ENCODE peak calls at places on chromosomes 6 and 20, in nine cellular contexts. One of them, this sample, is unnamed.
A peak's percentile ranks its signal among the peaks of the same experiment; 100 is the strongest.

GRCh38 chr20:64200740-64201139 is 36.5 kb downstream of the MYT1 start:
- DNase-seq in right cardiac atrium: peak; percentile 38
- DNase-seq in trophoblast cell: no peak
- DNase-seq in brain microvascular endothelial cell: no peak
- DNase-seq in tibial nerve: no peak
- DNase-seq in dorsolateral prefrontal cortex: no peak
- DNase-seq in neuronal stem cell: no peak
- DNase-seq in suprapubic skin: no peak
- DNase-seq in astrocyte: no peak
- DNase-seq in this sample: no peak

GRCh38 chr6:74073429-74073828 is 377.4 kb downstream of the CD109 start:
- DNase-seq in suprapubic skin: no peak
- DNase-seq in trophoblast cell: no peak
- DNase-seq in tibial nerve: no peak
- DNase-seq in astrocyte: peak; percentile 45
- DNase-seq in brain microvascular endothelial cell: peak; percentile 73
- DNase-seq in neuronal stem cell: no peak
- DNase-seq in right cardiac atrium: no peak
- DNase-seq in dorsolateral prefrontal cortex: no peak
- DNase-seq in this sample: no peak

GRCh38 chr20:53865905-53866786 is 204.2 kb downstream of the BCAS1 start:
- DNase-seq in suprapubic skin: no peak
- DNase-seq in right cardiac atrium: no peak
- DNase-seq in trophoblast cell: peak; percentile 73
- DNase-seq in brain microvascular endothelial cell: peak; percentile 46
- DNase-seq in tibial nerve: peak; percentile 23
- DNase-seq in neuronal stem cell: peak; percentile 52
- DNase-seq in astrocyte: peak; percentile 71
- DNase-seq in dorsolateral prefrontal cortex: no peak
- DNase-seq in this sample: no peak

GRCh38 chr6:149289192-149289741 is 28.2 kb upstream of the TAB2 start:
- DNase-seq in brain microvascular endothelial cell: no peak
- DNase-seq in neuronal stem cell: no peak
- DNase-seq in trophoblast cell: peak; percentile 53
- DNase-seq in astrocyte: no peak
- DNase-seq in right cardiac atrium: no peak
- DNase-seq in suprapubic skin: no peak
- DNase-seq in tibial nerve: no peak
- DNase-seq in dorsolateral prefrontal cortex: no peak
- DNase-seq in this sample: no peak

GRCh38 chr6:40715501-40716403 is 128.6 kb upstream of the LRFN2 start:
- DNase-seq in trophoblast cell: no peak
- DNase-seq in tibial nerve: no peak
- DNase-seq in astrocyte: no peak
- DNase-seq in right cardiac atrium: no peak
- DNase-seq in brain microvascular endothelial cell: no peak
- DNase-seq in suprapubic skin: no peak
- DNase-seq in dorsolateral prefrontal cortex: no peak
- DNase-seq in neuronal stem cell: no peak
- DNase-seq in this sample: no peak

GRCh38 chr6:144912474-144912873 is 627.3 kb downstream of the UTRN start:
- DNase-seq in right cardiac atrium: no peak
- DNase-seq in dorsolateral prefrontal cortex: no peak
- DNase-seq in suprapubic skin: no peak
- DNase-seq in brain microvascular endothelial cell: peak; percentile 38
- DNase-seq in tibial nerve: no peak
- DNase-seq in trophoblast cell: no peak
- DNase-seq in neuronal stem cell: no peak
- DNase-seq in astrocyte: peak; percentile 90
- DNase-seq in this sample: no peak

GRCh38 chr6:126701799-126702198 is 361.9 kb downstream of the CENPW start:
- DNase-seq in right cardiac atrium: no peak
- DNase-seq in tibial nerve: no peak
- DNase-seq in trophoblast cell: no peak
- DNase-seq in neuronal stem cell: no peak
- DNase-seq in suprapubic skin: no peak
- DNase-seq in brain microvascular endothelial cell: no peak
- DNase-seq in astrocyte: no peak
- DNase-seq in dorsolateral prefrontal cortex: no peak
- DNase-seq in this sample: no peak

GRCh38 chr6:30490031-30490876 is 945 bp downstream of the HLA-E start:
- DNase-seq in tibial nerve: peak; percentile 59
- DNase-seq in trophoblast cell: peak; percentile 51
- DNase-seq in neuronal stem cell: peak; percentile 66
- DNase-seq in dorsolateral prefrontal cortex: no peak
- DNase-seq in right cardiac atrium: peak; percentile 90
- DNase-seq in brain microvascular endothelial cell: peak; percentile 48
- DNase-seq in astrocyte: peak; percentile 16
- DNase-seq in suprapubic skin: peak; percentile 83
- DNase-seq in this sample: no peak

GRCh38 chr6:105077592-105078463 is 102.0 kb downstream of the POPDC3 start:
- DNase-seq in astrocyte: peak; percentile 18
- DNase-seq in trophoblast cell: peak; percentile 12
- DNase-seq in suprapubic skin: no peak
- DNase-seq in tibial nerve: peak; percentile 33
- DNase-seq in right cardiac atrium: no peak
- DNase-seq in neuronal stem cell: peak; percentile 39
- DNase-seq in dorsolateral prefrontal cortex: no peak
- DNase-seq in brain microvascular endothelial cell: peak; percentile 15
- DNase-seq in this sample: no peak

GRCh38 chr6:16278750-16279149 is 40.4 kb downstream of the GMPR start:
- DNase-seq in right cardiac atrium: no peak
- DNase-seq in dorsolateral prefrontal cortex: no peak
- DNase-seq in brain microvascular endothelial cell: no peak
- DNase-seq in trophoblast cell: no peak
- DNase-seq in neuronal stem cell: no peak
- DNase-seq in astrocyte: no peak
- DNase-seq in suprapubic skin: no peak
- DNase-seq in tibial nerve: no peak
- DNase-seq in this sample: no peak

GRCh38 chr6:2875840-2876207 is 27.3 kb downstream of the SERPINB9 start:
- DNase-seq in right cardiac atrium: peak; percentile 76
- DNase-seq in suprapubic skin: no peak
- DNase-seq in astrocyte: no peak
- DNase-seq in trophoblast cell: no peak
- DNase-seq in tibial nerve: no peak
- DNase-seq in brain microvascular endothelial cell: no peak
- DNase-seq in dorsolateral prefrontal cortex: no peak
- DNase-seq in neuronal stem cell: no peak
- DNase-seq in this sample: no peak

GRCh38 chr20:48456361-48457184 is 371.2 kb downstream of the PREX1 start:
- DNase-seq in brain microvascular endothelial cell: no peak
- DNase-seq in trophoblast cell: no peak
- DNase-seq in neuronal stem cell: peak; percentile 59
- DNase-seq in suprapubic skin: peak; percentile 21
- DNase-seq in dorsolateral prefrontal cortex: no peak
- DNase-seq in astrocyte: no peak
- DNase-seq in right cardiac atrium: no peak
- DNase-seq in tibial nerve: no peak
- DNase-seq in this sample: no peak

GRCh38 chr6:100088009-100088408 is 94.0 kb upstream of the MCHR2 start:
- DNase-seq in astrocyte: peak; percentile 84
- DNase-seq in right cardiac atrium: no peak
- DNase-seq in neuronal stem cell: no peak
- DNase-seq in tibial nerve: no peak
- DNase-seq in trophoblast cell: no peak
- DNase-seq in suprapubic skin: no peak
- DNase-seq in brain microvascular endothelial cell: no peak
- DNase-seq in dorsolateral prefrontal cortex: no peak
- DNase-seq in this sample: no peak

GRCh38 chr6:151993364-151993763 is 185.9 kb downstream of the ESR1 start:
- DNase-seq in tibial nerve: no peak
- DNase-seq in suprapubic skin: no peak
- DNase-seq in dorsolateral prefrontal cortex: no peak
- DNase-seq in neuronal stem cell: no peak
- DNase-seq in trophoblast cell: no peak
- DNase-seq in right cardiac atrium: no peak
- DNase-seq in astrocyte: no peak
- DNase-seq in brain microvascular endothelial cell: no peak
- DNase-seq in this sample: no peak

GRCh38 chr6:166330612-166331011 is 11.7 kb downstream of the SFT2D1 start:
- DNase-seq in trophoblast cell: no peak
- DNase-seq in suprapubic skin: no peak
- DNase-seq in dorsolateral prefrontal cortex: peak; percentile 83
- DNase-seq in neuronal stem cell: peak; percentile 51
- DNase-seq in astrocyte: peak; percentile 2
- DNase-seq in right cardiac atrium: peak; percentile 84
- DNase-seq in tibial nerve: no peak
- DNase-seq in brain microvascular endothelial cell: peak; percentile 39
- DNase-seq in this sample: no peak

GRCh38 chr20:48738399-48739304 is 89.1 kb downstream of the PREX1 start:
- DNase-seq in dorsolateral prefrontal cortex: no peak
- DNase-seq in brain microvascular endothelial cell: no peak
- DNase-seq in astrocyte: no peak
- DNase-seq in right cardiac atrium: no peak
- DNase-seq in trophoblast cell: no peak
- DNase-seq in neuronal stem cell: no peak
- DNase-seq in tibial nerve: no peak
- DNase-seq in suprapubic skin: no peak
- DNase-seq in this sample: no peak

DNA sequence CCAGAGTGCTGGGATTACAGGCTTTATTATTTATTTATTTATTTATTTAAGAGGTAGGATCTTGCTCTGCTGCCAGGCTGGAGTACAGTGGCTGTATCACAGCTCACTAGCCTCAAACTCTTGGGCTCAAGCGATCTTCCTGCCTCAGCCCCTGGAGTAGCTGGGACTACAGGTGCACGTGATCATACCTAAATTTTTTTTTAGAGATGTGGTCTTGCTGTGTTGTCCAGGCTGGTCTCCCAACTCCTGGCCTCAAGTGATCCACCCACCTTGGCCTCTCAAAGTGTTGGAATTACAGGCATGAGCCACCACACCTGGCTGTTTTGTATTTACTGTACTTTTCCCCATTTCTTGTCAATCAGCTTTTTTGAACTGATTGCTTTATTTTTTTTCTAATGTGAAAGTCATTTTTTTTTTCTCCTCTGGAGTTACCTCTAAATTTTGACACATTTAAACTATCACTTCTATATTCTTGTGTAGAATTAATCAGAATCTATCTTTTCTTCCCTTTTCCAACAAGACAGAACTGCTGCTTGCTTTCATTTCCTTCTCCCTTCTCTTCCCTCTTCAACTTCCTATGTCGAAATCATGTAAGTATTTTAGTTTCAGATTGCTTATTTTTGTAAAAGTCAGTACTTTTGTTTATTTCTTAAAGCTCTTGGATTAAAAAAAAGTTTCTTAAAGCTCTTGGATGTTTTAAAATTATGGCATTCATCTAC is 12.0 kb downstream of the PANK2 start:
- DNase-seq in brain microvascular endothelial cell: no peak
- DNase-seq in dorsolateral prefrontal cortex: no peak
- DNase-seq in tibial nerve: no peak
- DNase-seq in suprapubic skin: no peak
- DNase-seq in trophoblast cell: no peak
- DNase-seq in right cardiac atrium: no peak
- DNase-seq in astrocyte: no peak
- DNase-seq in neuronal stem cell: no peak
- DNase-seq in this sample: no peak
- H3K4me3 ChIP-seq in brain microvascular endothelial cell: no peak overlapping the region
- H3K4me3 ChIP-seq in dorsolateral prefrontal cortex: no peak overlapping the region
- H3K4me3 ChIP-seq in tibial nerve: no peak overlapping the region
- H3K4me3 ChIP-seq in suprapubic skin: no peak overlapping the region
- H3K4me3 ChIP-seq in trophoblast cell: no peak overlapping the region
- H3K4me3 ChIP-seq in right cardiac atrium: no peak overlapping the region
- H3K4me3 ChIP-seq in astrocyte: no peak overlapping the region
- H3K4me3 ChIP-seq in neuronal stem cell: no peak overlapping the region
- H3K4me3 ChIP-seq in this sample: peak overlapping the region; percentile 0

GRCh38 chr6:1612386-1612893 is 2.7 kb downstream of the FOXC1 start:
- DNase-seq in suprapubic skin: no peak
- DNase-seq in astrocyte: no peak
- DNase-seq in tibial nerve: no peak
- DNase-seq in neuronal stem cell: no peak
- DNase-seq in dorsolateral prefrontal cortex: no peak
- DNase-seq in trophoblast cell: no peak
- DNase-seq in right cardiac atrium: no peak
- DNase-seq in brain microvascular endothelial cell: no peak
- DNase-seq in this sample: no peak
- H3K27ac ChIP-seq in suprapubic skin: peak overlapping the region; percentile 62
- H3K27ac ChIP-seq in astrocyte: peak overlapping the region; percentile 56
- H3K27ac ChIP-seq in tibial nerve: peak overlapping the region; percentile 93
- H3K27ac ChIP-seq in neuronal stem cell: no peak overlapping the region
- H3K27ac ChIP-seq in dorsolateral prefrontal cortex: peak overlapping the region; percentile 43
- H3K27ac ChIP-seq in trophoblast cell: no peak overlapping the region
- H3K27ac ChIP-seq in right cardiac atrium: no peak overlapping the region
- H3K27ac ChIP-seq in brain microvascular endothelial cell: peak overlapping the region; percentile 52
- H3K27ac ChIP-seq in this sample: peak overlapping the region; percentile 100

DNA sequence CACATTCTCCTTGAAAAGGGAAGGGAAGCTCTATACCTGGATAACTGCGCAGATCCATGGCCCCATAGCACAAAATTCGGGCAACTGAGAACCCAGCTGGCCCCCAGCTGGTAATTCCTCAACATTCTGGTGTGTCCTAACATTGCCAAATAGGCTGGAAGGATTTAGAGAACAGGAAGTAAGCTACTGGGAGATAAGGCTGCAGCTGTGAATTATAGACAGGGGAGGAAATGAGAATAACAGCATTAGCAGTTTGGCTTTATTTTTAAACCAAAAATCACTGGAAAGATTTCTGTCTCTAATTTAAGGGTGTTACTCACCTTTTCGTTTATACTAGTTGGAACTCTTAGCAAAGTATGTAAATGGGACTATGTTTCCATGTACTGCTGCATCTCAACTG is 97.2 kb downstream of the TULP4 start:
- DNase-seq in brain microvascular endothelial cell: peak; percentile 34
- DNase-seq in suprapubic skin: no peak
- DNase-seq in astrocyte: peak; percentile 91
- DNase-seq in right cardiac atrium: no peak
- DNase-seq in neuronal stem cell: no peak
- DNase-seq in tibial nerve: no peak
- DNase-seq in trophoblast cell: no peak
- DNase-seq in dorsolateral prefrontal cortex: no peak
- DNase-seq in this sample: no peak
- H3K4me3 ChIP-seq in brain microvascular endothelial cell: no peak overlapping the region
- H3K4me3 ChIP-seq in suprapubic skin: no peak overlapping the region
- H3K4me3 ChIP-seq in astrocyte: no peak overlapping the region
- H3K4me3 ChIP-seq in right cardiac atrium: no peak overlapping the region
- H3K4me3 ChIP-seq in neuronal stem cell: no peak overlapping the region
- H3K4me3 ChIP-seq in tibial nerve: no peak overlapping the region
- H3K4me3 ChIP-seq in trophoblast cell: no peak overlapping the region
- H3K4me3 ChIP-seq in dorsolateral prefrontal cortex: no peak overlapping the region
- H3K4me3 ChIP-seq in this sample: no peak overlapping the region

DNA sequence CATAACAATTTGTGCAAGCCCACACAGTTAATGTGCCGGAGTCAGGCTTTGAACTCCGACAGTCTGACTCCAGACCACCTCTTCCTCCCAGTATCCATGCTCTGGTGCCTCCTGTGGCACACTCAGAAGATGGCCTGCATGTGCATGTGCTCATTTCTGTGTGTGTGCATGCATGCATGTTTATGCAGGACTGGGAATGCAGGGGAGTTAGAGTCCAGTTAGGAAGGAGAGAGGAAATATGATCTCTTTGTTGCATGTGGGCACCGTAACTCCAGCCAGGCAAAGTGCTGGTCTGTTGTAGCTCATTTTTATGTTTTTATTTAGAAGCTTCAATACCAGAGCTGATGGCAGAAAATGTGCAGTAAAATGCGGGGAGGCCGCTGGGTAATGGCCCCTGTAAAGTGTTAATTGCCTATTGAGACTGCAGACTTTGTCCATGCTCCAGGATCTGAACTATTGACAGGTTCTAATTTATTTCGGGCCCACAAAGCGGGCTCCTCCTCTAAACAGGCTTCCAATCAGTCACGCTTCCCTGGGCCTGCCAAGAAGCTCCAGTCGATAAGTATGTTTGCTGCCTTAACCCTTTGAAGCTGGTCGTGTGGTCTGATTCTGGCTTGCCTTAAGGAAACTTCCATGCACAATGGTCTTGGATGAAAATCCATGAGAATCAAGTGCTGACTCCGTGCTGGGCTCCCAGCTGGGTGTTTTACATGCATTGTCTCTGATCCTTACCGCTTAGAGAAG is 248.4 kb downstream of the DHX35 start:
- DNase-seq in dorsolateral prefrontal cortex: no peak
- DNase-seq in tibial nerve: no peak
- DNase-seq in suprapubic skin: no peak
- DNase-seq in neuronal stem cell: no peak
- DNase-seq in right cardiac atrium: no peak
- DNase-seq in trophoblast cell: no peak
- DNase-seq in astrocyte: no peak
- DNase-seq in brain microvascular endothelial cell: no peak
- DNase-seq in this sample: no peak
- H3K27ac ChIP-seq in dorsolateral prefrontal cortex: no peak overlapping the region
- H3K27ac ChIP-seq in tibial nerve: no peak overlapping the region
- H3K27ac ChIP-seq in suprapubic skin: no peak overlapping the region
- H3K27ac ChIP-seq in neuronal stem cell: no peak overlapping the region
- H3K27ac ChIP-seq in right cardiac atrium: no peak overlapping the region
- H3K27ac ChIP-seq in trophoblast cell: no peak overlapping the region
- H3K27ac ChIP-seq in astrocyte: no peak overlapping the region
- H3K27ac ChIP-seq in brain microvascular endothelial cell: no peak overlapping the region
- H3K27ac ChIP-seq in this sample: no peak overlapping the region

This sample was measured in coronary artery.